ENCODE peak calls at places on chromosomes 6 and 20, in four cellular contexts. W is stimulated activated CD4-positive, alpha-beta T cell treated with anti-CD3 and anti-CD28 coated beads, Interleukin-1b, Interleukin-23, amount 100 ng/mL, for 4 hours; V is stimulated activated naive CD4-positive, alpha-beta T cell; J is D341Med. C is an unnamed sample.

GRCh38 chr6:36319436-36319762 is 17.3 kb downstream of the BNIP5 start:
- DNase-seq in W (no peak), V (no peak), J (no peak), C (no peak)

GRCh38 chr6:122869437-122870024 is 80.5 kb downstream of the SMPDL3A start:
- DNase-seq in W (no peak), V (no peak), J (peak; percentile 70), C (peak; percentile 67)

GRCh38 chr20:44733341-44734069 is 12.2 kb upstream of the KCNK15 start:
- DNase-seq in W (peak; percentile 31), V (peak; percentile 25), J (peak; percentile 82), C (peak; percentile 76)

GRCh38 chr20:47792021-47792618 is 6.8 kb upstream of the SULF2 start:
- DNase-seq in W (no peak), V (no peak), J (no peak), C (no peak)

GRCh38 chr20:35561268-35561667 is 19.4 kb downstream of the ERGIC3 start:
- DNase-seq in W (no peak), V (no peak), J (peak; percentile 74), C (peak; percentile 32)

GRCh38 chr6:129667621-129668020 is 42.4 kb downstream of the ARHGAP18 start:
- DNase-seq in W (no peak), V (no peak), J (no peak), C (no peak)

GRCh38 chr20:37375227-37375626 is 29.3 kb downstream of the SRC start:
- DNase-seq in W (no peak), V (no peak), J (no peak), C (no peak)

GRCh38 chr6:84013354-84013753 is 20.2 kb upstream of the MRAP2 start:
- DNase-seq in W (no peak), V (no peak), J (no peak), C (no peak)

GRCh38 chr6:133923938-133924593 is 29.0 kb upstream of the TBPL1 start:
- DNase-seq in W (no peak), V (peak; percentile 41), J (peak; percentile 60), C (peak; percentile 65)

GRCh38 chr6:38722727-38723334 is 7.7 kb downstream of the DNAH8 start:
- DNase-seq in W (no peak), V (no peak), J (no peak), C (no peak)

GRCh38 chr6:38933426-38933825 is 115.2 kb upstream of the GLP1R start:
- DNase-seq in W (no peak), V (no peak), J (peak; percentile 44), C (no peak)

GRCh38 chr20:8481636-8482035 is 349.6 kb downstream of the PLCB1 start:
- DNase-seq in W (no peak), V (no peak), J (no peak), C (no peak)

GRCh38 chr6:113306552-113307145 is 550.5 kb upstream of the MARCKS start:
- DNase-seq in W (peak; percentile 8), V (no peak), J (peak; percentile 52), C (peak; percentile 34)

GRCh38 chr6:37940074-37940847 is 120.7 kb downstream of the ZFAND3 start:
- DNase-seq in W (no peak), V (no peak), J (no peak), C (no peak)

GRCh38 chr20:6746901-6747609 is 20.4 kb upstream of the BMP2 start:
- DNase-seq in W (no peak), V (no peak), J (no peak), C (no peak)